ENCODE peak calls at places on chromosomes 12 and 14, in six cellular contexts. M is neural progenitor cell, B is PC-3, R is GM23248, C is HCT116, U is GM23338. N is an unnamed sample.

GRCh38 chr14:71730471-71730870 is 201.8 kb upstream of the RGS6 start:
- DNase-seq in M (no peak), B (no peak), R (peak), C (no peak), U (no peak), N (no peak)

GRCh38 chr12:8914716-8915526 is 612 bp downstream of the PHC1 start:
- DNase-seq in M (peak), B (peak), R (peak), C (no peak), U (peak), N (peak)

GRCh38 chr14:72883963-72884362 is 9.9 kb downstream of the DPF3 start:
- DNase-seq in M (no peak), B (peak), R (peak), C (no peak), U (peak), N (no peak)

GRCh38 chr14:33765251-33765650 is 185.6 kb downstream of the EGLN3 start:
- DNase-seq in M (peak), B (no peak), R (no peak), C (no peak), U (peak), N (no peak)

GRCh38 chr12:56274299-56274698 is 7.6 kb downstream of the COQ10A start:
- DNase-seq in M (no peak), B (no peak), R (no peak), C (no peak), U (no peak), N (no peak)

GRCh38 chr12:68479832-68480291 is 130.8 kb upstream of the RAP1B start:
- DNase-seq in M (no peak), B (peak), R (peak), C (no peak), U (no peak), N (no peak)

GRCh38 chr12:75656650-75657049 is 145.2 kb upstream of the KRR1 start:
- DNase-seq in M (no peak), B (peak), R (peak), C (peak), U (no peak), N (no peak)

GRCh38 chr14:77087631-77088030 is 10.4 kb upstream of the CIPC start:
- DNase-seq in M (no peak), B (no peak), R (no peak), C (no peak), U (no peak), N (no peak)

GRCh38 chr12:121400332-121401139 is 618 bp downstream of the RNF34 start:
- DNase-seq in M (peak), B (peak), R (peak), C (peak), U (peak), N (peak)

GRCh38 chr14:79568566-79568965 is 642.7 kb downstream of the DIO2 start:
- DNase-seq in M (no peak), B (no peak), R (no peak), C (no peak), U (no peak), N (no peak)

GRCh38 chr14:60485600-60486251 is at the start of gene C14orf39:
- DNase-seq in M (peak), B (peak), R (peak), C (no peak), U (peak), N (no peak)

GRCh38 chr12:19847294-19848059 is 408.2 kb downstream of the AEBP2 start:
- DNase-seq in M (no peak), B (no peak), R (peak), C (no peak), U (no peak), N (peak)

GRCh38 chr14:103205541-103205906 is 82.3 kb downstream of the TNFAIP2 start:
- DNase-seq in M (no peak), B (no peak), R (peak), C (no peak), U (no peak), N (no peak)

GRCh38 chr14:92946847-92947545 is 24.0 kb downstream of the CHGA start:
- DNase-seq in M (no peak), B (no peak), R (no peak), C (no peak), U (no peak), N (no peak)
- TF ChIP-seq EZH2 in M (no peak), B (no peak), R (no peak), C (no peak), U (no peak), N (no peak)

GRCh38 chr12:91434081-91434480 is 251.5 kb upstream of the DCN start:
- DNase-seq in M (no peak), B (no peak), R (no peak), C (no peak), U (no peak), N (no peak)
- TF ChIP-seq EZH2phosphoT487 in M (no peak), B (no peak), R (no peak), C (no peak), U (no peak), N (no peak)

GRCh38 chr14:21071225-21072041 is 1.3 kb downstream of the ARHGEF40 start:
- DNase-seq in M (peak), B (peak), R (peak), C (no peak), U (peak), N (peak)
- TF ChIP-seq EZH2 in M (no peak), B (no peak), R (no peak), C (no peak), U (no peak), N (no peak)

GRCh38 chr14:104635717-104636116 is 31.1 kb upstream of the TMEM179 start:
- DNase-seq in M (no peak), B (no peak), R (no peak), C (no peak), U (no peak), N (no peak)

GRCh38 chr14:104634886-104635570 is 30.5 kb upstream of the TMEM179 start:
- DNase-seq in M (no peak), B (no peak), R (no peak), C (no peak), U (no peak), N (no peak)

GRCh38 chr14:104633276-104633861 is 28.8 kb upstream of the TMEM179 start:
- DNase-seq in M (no peak), B (no peak), R (no peak), C (no peak), U (no peak), N (no peak)

GRCh38 chr14:104632781-104633180 is 28.2 kb upstream of the TMEM179 start:
- DNase-seq in M (no peak), B (no peak), R (no peak), C (no peak), U (no peak), N (no peak)

GRCh38 chr14:104634031-104634760 is 29.6 kb upstream of the TMEM179 start:
- DNase-seq in M (no peak), B (no peak), R (no peak), C (no peak), U (no peak), N (no peak)
- TF ChIP-seq EZH2phosphoT487 in M (no peak), B (no peak), R (no peak), C (no peak), U (no peak), N (no peak)

GRCh38 chr12:33439587-33440011 is at the start of gene SYT10:
- DNase-seq in M (peak), B (no peak), R (peak), C (no peak), U (peak), N (no peak)
- TF ChIP-seq EZH2 in M (no peak), B (no peak), R (no peak), C (no peak), U (no peak), N (no peak)

GRCh38 chr14:89331398-89331797 is 85.6 kb downstream of the FOXN3 start:
- DNase-seq in M (no peak), B (no peak), R (no peak), C (no peak), U (no peak), N (no peak)
- TF ChIP-seq EZH2phosphoT487 in M (no peak), B (no peak), R (no peak), C (no peak), U (no peak), N (no peak)

N was measured in MM.1S.